ENCODE peak calls at places on chromosome 17, in seven cellular contexts. One of them, this sample, is unnamed.

GRCh38 chr17:58632324-58633314 is 59.2 kb downstream of the TEX14 start:
- DNase-seq in A549: no peak
- DNase-seq in heart right ventricle: no peak
- DNase-seq in tibial nerve: no peak
- DNase-seq in left ventricle myocardium inferior: no peak
- DNase-seq in AG04450: no peak
- DNase-seq in SJSA1: no peak
- DNase-seq in this sample: no peak

GRCh38 chr17:82291582-82292250 is 18.2 kb upstream of the CSNK1D start:
- DNase-seq in A549: no peak
- DNase-seq in heart right ventricle: no peak
- DNase-seq in tibial nerve: no peak
- DNase-seq in left ventricle myocardium inferior: no peak
- DNase-seq in AG04450: no peak
- DNase-seq in SJSA1: no peak
- DNase-seq in this sample: no peak

GRCh38 chr17:34645636-34646035 is 66.3 kb downstream of the TMEM132E start:
- DNase-seq in A549: no peak
- DNase-seq in heart right ventricle: no peak
- DNase-seq in tibial nerve: no peak
- DNase-seq in left ventricle myocardium inferior: no peak
- DNase-seq in AG04450: no peak
- DNase-seq in SJSA1: no peak
- DNase-seq in this sample: no peak

GRCh38 chr17:57930239-57930638 is 25.0 kb downstream of the CUEDC1 start:
- DNase-seq in A549: no peak
- DNase-seq in heart right ventricle: no peak
- DNase-seq in tibial nerve: no peak
- DNase-seq in left ventricle myocardium inferior: no peak
- DNase-seq in AG04450: no peak
- DNase-seq in SJSA1: no peak
- DNase-seq in this sample: no peak

GRCh38 chr17:34255381-34255732 is 272 bp downstream of the CCL2 start:
- DNase-seq in A549: no peak
- DNase-seq in heart right ventricle: no peak
- DNase-seq in tibial nerve: no peak
- DNase-seq in left ventricle myocardium inferior: no peak
- DNase-seq in AG04450: no peak
- DNase-seq in SJSA1: no peak
- DNase-seq in this sample: no peak

GRCh38 chr17:4505187-4505586 is 6.5 kb downstream of the SPNS2 start:
- DNase-seq in A549: no peak
- DNase-seq in heart right ventricle: no peak
- DNase-seq in tibial nerve: no peak
- DNase-seq in left ventricle myocardium inferior: no peak
- DNase-seq in AG04450: no peak
- DNase-seq in SJSA1: no peak
- DNase-seq in this sample: no peak

GRCh38 chr17:55121268-55121667 is 143.5 kb upstream of the HLF start:
- DNase-seq in A549: no peak
- DNase-seq in heart right ventricle: no peak
- DNase-seq in tibial nerve: no peak
- DNase-seq in left ventricle myocardium inferior: no peak
- DNase-seq in AG04450: no peak
- DNase-seq in SJSA1: no peak
- DNase-seq in this sample: no peak

GRCh38 chr17:10357768-10358167 is 15.0 kb downstream of the MYH13 start:
- DNase-seq in A549: peak
- DNase-seq in heart right ventricle: no peak
- DNase-seq in tibial nerve: no peak
- DNase-seq in left ventricle myocardium inferior: no peak
- DNase-seq in AG04450: no peak
- DNase-seq in SJSA1: no peak
- DNase-seq in this sample: no peak

DNA sequence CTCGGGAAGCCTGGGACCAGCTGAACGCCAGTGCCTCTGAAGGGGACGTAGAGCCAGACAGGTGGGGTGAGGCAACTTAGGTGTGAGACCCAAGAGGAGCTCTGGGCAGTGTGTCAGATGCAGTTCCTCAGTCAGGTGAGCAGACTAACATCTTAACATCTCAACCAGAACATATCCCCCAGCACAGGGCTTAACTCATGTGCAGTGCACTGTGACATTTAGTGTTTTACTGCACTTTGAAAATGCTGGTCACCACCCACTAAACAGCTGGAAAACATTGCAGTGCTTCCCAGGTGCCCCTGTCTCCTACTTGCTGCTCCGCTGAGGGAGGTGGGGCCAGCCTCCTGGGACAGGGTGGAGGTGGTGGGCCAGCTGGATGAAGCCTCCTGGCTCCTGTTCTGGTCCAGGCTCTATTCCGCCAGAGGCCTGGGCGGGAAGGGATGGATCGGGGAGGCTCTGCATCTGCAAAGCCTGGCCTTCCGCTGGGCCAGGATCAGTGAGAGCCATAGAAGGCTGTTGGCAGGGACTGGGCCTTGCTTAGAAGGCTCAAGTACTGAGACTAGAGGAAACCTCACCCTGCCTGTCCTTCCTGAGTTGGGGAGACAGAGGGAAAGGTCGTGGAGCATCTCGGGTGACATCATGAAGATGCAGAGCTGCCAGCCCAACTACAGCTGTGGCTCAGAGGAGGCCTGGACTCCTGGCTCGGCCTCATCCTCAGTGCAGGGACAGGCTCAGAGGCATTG is 7.9 kb upstream of the MRC2 start:
- DNase-seq in A549: no peak
- DNase-seq in heart right ventricle: no peak
- DNase-seq in tibial nerve: no peak
- DNase-seq in left ventricle myocardium inferior: no peak
- DNase-seq in AG04450: no peak
- DNase-seq in SJSA1: no peak
- DNase-seq in this sample: no peak
- H3K27ac ChIP-seq in A549: no peak
- H3K27ac ChIP-seq in heart right ventricle: peak
- H3K27ac ChIP-seq in tibial nerve: no peak
- H3K27ac ChIP-seq in left ventricle myocardium inferior: peak
- H3K27ac ChIP-seq in AG04450: no peak
- H3K27ac ChIP-seq in SJSA1: no peak
- H3K27ac ChIP-seq in this sample: no peak

GRCh38 chr17:50834786-50835562 is 412 bp upstream of the WFIKKN2 start:
- DNase-seq in A549: no peak
- DNase-seq in heart right ventricle: no peak
- DNase-seq in tibial nerve: no peak
- DNase-seq in left ventricle myocardium inferior: no peak
- DNase-seq in AG04450: peak
- DNase-seq in SJSA1: no peak
- DNase-seq in this sample: no peak
- H3K4me3 ChIP-seq in A549: no peak
- H3K4me3 ChIP-seq in heart right ventricle: peak
- H3K4me3 ChIP-seq in tibial nerve: peak
- H3K4me3 ChIP-seq in left ventricle myocardium inferior: peak
- H3K4me3 ChIP-seq in AG04450: peak
- H3K4me3 ChIP-seq in SJSA1: no peak
- H3K4me3 ChIP-seq in this sample: no peak

GRCh38 chr17:75776399-75777242 is 8.0 kb upstream of the UNK start:
- DNase-seq in A549: no peak
- DNase-seq in heart right ventricle: no peak
- DNase-seq in tibial nerve: no peak
- DNase-seq in left ventricle myocardium inferior: no peak
- DNase-seq in AG04450: no peak
- DNase-seq in SJSA1: no peak
- DNase-seq in this sample: no peak

GRCh38 chr17:75779250-75779986 is 5.2 kb upstream of the UNK start:
- DNase-seq in A549: peak
- DNase-seq in heart right ventricle: peak
- DNase-seq in tibial nerve: peak
- DNase-seq in left ventricle myocardium inferior: peak
- DNase-seq in AG04450: peak
- DNase-seq in SJSA1: peak
- DNase-seq in this sample: peak

GRCh38 chr17:75774988-75775668 is 9.5 kb upstream of the UNK start:
- DNase-seq in A549: no peak
- DNase-seq in heart right ventricle: no peak
- DNase-seq in tibial nerve: no peak
- DNase-seq in left ventricle myocardium inferior: no peak
- DNase-seq in AG04450: no peak
- DNase-seq in SJSA1: no peak
- DNase-seq in this sample: no peak

GRCh38 chr17:75778861-75779249 is 5.8 kb upstream of the UNK start:
- DNase-seq in A549: peak
- DNase-seq in heart right ventricle: peak
- DNase-seq in tibial nerve: no peak
- DNase-seq in left ventricle myocardium inferior: no peak
- DNase-seq in AG04450: no peak
- DNase-seq in SJSA1: no peak
- DNase-seq in this sample: no peak

DNA sequence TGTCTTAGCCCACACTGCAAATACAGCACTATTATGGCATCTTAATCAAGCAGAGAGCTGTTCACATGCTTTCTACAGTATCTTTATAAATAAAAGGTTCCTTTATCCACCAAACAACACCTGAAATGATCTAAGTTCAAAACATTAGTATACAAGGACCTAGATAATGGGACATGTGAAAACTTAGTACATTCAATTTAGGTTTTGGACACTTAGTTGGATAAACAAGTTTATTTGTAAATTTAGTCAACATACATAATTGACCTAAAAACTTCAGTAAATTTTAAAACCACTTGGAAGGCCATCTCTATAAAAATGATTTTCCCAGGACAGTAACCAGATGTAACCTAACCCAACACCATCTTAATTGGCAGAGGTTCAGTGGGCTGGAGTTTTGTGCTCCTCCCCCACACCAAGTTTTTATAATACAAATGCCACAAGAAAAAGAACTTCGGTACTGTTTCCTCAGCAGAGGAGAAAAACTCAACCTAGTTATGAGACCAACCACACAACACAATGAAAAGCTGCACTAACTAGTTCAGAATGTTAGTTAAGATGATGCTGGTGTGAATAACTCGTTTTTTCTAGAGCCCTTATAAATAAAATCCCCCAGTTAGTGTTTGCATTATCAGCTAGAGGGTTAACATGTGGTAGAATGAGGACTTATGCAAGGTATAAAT is 7.2 kb upstream of the UNK start:
- DNase-seq in A549: no peak
- DNase-seq in heart right ventricle: no peak
- DNase-seq in tibial nerve: no peak
- DNase-seq in left ventricle myocardium inferior: no peak
- DNase-seq in AG04450: no peak
- DNase-seq in SJSA1: no peak
- DNase-seq in this sample: no peak
- H3K27ac ChIP-seq in A549: no peak
- H3K27ac ChIP-seq in heart right ventricle: peak
- H3K27ac ChIP-seq in tibial nerve: peak
- H3K27ac ChIP-seq in left ventricle myocardium inferior: peak
- H3K27ac ChIP-seq in AG04450: no peak
- H3K27ac ChIP-seq in SJSA1: no peak
- H3K27ac ChIP-seq in this sample: peak

GRCh38 chr17:78924481-78925151 is 571 bp downstream of the TIMP2 start:
- DNase-seq in A549: no peak
- DNase-seq in heart right ventricle: peak
- DNase-seq in tibial nerve: no peak
- DNase-seq in left ventricle myocardium inferior: no peak
- DNase-seq in AG04450: no peak
- DNase-seq in SJSA1: peak
- DNase-seq in this sample: no peak
- H3K4me3 ChIP-seq in A549: peak
- H3K4me3 ChIP-seq in heart right ventricle: peak
- H3K4me3 ChIP-seq in tibial nerve: peak
- H3K4me3 ChIP-seq in left ventricle myocardium inferior: peak
- H3K4me3 ChIP-seq in AG04450: peak
- H3K4me3 ChIP-seq in SJSA1: peak
- H3K4me3 ChIP-seq in this sample: peak

GRCh38 chr17:64180089-64180488 is 50.1 kb upstream of the ERN1 start:
- DNase-seq in A549: no peak
- DNase-seq in heart right ventricle: no peak
- DNase-seq in tibial nerve: no peak
- DNase-seq in left ventricle myocardium inferior: no peak
- DNase-seq in AG04450: no peak
- DNase-seq in SJSA1: no peak
- DNase-seq in this sample: no peak

GRCh38 chr17:64180674-64181073 is 50.7 kb upstream of the ERN1 start:
- DNase-seq in A549: no peak
- DNase-seq in heart right ventricle: no peak
- DNase-seq in tibial nerve: no peak
- DNase-seq in left ventricle myocardium inferior: no peak
- DNase-seq in AG04450: no peak
- DNase-seq in SJSA1: no peak
- DNase-seq in this sample: no peak

GRCh38 chr17:64176556-64176955 is 46.6 kb upstream of the ERN1 start:
- DNase-seq in A549: no peak
- DNase-seq in heart right ventricle: no peak
- DNase-seq in tibial nerve: no peak
- DNase-seq in left ventricle myocardium inferior: no peak
- DNase-seq in AG04450: no peak
- DNase-seq in SJSA1: no peak
- DNase-seq in this sample: no peak

GRCh38 chr17:64177346-64178010 is 47.5 kb upstream of the ERN1 start:
- DNase-seq in A549: no peak
- DNase-seq in heart right ventricle: no peak
- DNase-seq in tibial nerve: no peak
- DNase-seq in left ventricle myocardium inferior: no peak
- DNase-seq in AG04450: no peak
- DNase-seq in SJSA1: no peak
- DNase-seq in this sample: no peak

GRCh38 chr17:64178011-64178825 is 48.3 kb upstream of the ERN1 start:
- DNase-seq in A549: no peak
- DNase-seq in heart right ventricle: no peak
- DNase-seq in tibial nerve: no peak
- DNase-seq in left ventricle myocardium inferior: no peak
- DNase-seq in AG04450: no peak
- DNase-seq in SJSA1: no peak
- DNase-seq in this sample: no peak
- H3K27ac ChIP-seq in A549: no peak
- H3K27ac ChIP-seq in heart right ventricle: peak
- H3K27ac ChIP-seq in tibial nerve: no peak
- H3K27ac ChIP-seq in left ventricle myocardium inferior: peak
- H3K27ac ChIP-seq in AG04450: peak
- H3K27ac ChIP-seq in SJSA1: no peak
- H3K27ac ChIP-seq in this sample: no peak

GRCh38 chr17:19003543-19003965 is 1.0 kb downstream of the FAM83G start:
- DNase-seq in A549: no peak
- DNase-seq in heart right ventricle: no peak
- DNase-seq in tibial nerve: no peak
- DNase-seq in left ventricle myocardium inferior: no peak
- DNase-seq in AG04450: no peak
- DNase-seq in SJSA1: no peak
- DNase-seq in this sample: no peak

GRCh38 chr17:19004601-19005441 is at the start of gene FAM83G:
- DNase-seq in A549: peak
- DNase-seq in heart right ventricle: peak
- DNase-seq in tibial nerve: peak
- DNase-seq in left ventricle myocardium inferior: peak
- DNase-seq in AG04450: no peak
- DNase-seq in SJSA1: peak
- DNase-seq in this sample: no peak

GRCh38 chr17:19002191-19002590 is 2.4 kb downstream of the FAM83G start:
- DNase-seq in A549: no peak
- DNase-seq in heart right ventricle: no peak
- DNase-seq in tibial nerve: no peak
- DNase-seq in left ventricle myocardium inferior: no peak
- DNase-seq in AG04450: no peak
- DNase-seq in SJSA1: no peak
- DNase-seq in this sample: no peak

GRCh38 chr17:19003966-19004600 is 481 bp downstream of the FAM83G start:
- DNase-seq in A549: peak
- DNase-seq in heart right ventricle: no peak
- DNase-seq in tibial nerve: no peak
- DNase-seq in left ventricle myocardium inferior: no peak
- DNase-seq in AG04450: no peak
- DNase-seq in SJSA1: no peak
- DNase-seq in this sample: no peak

GRCh38 chr17:19002805-19003542 is 1.6 kb downstream of the FAM83G start:
- DNase-seq in A549: no peak
- DNase-seq in heart right ventricle: no peak
- DNase-seq in tibial nerve: no peak
- DNase-seq in left ventricle myocardium inferior: no peak
- DNase-seq in AG04450: no peak
- DNase-seq in SJSA1: no peak
- DNase-seq in this sample: no peak
- H3K4me3 ChIP-seq in A549: peak
- H3K4me3 ChIP-seq in heart right ventricle: no peak
- H3K4me3 ChIP-seq in tibial nerve: peak
- H3K4me3 ChIP-seq in left ventricle myocardium inferior: no peak
- H3K4me3 ChIP-seq in AG04450: peak
- H3K4me3 ChIP-seq in SJSA1: no peak
- H3K4me3 ChIP-seq in this sample: peak

This sample was measured in SK-N-MC.